ENCODE peak calls at places on chromosomes 11 and 22, in ten cellular contexts. R is uterus; S is A549; T is psoas muscle; B is HCT116; A is substantia nigra; W is heart left ventricle; I is iPS DF 6.9; Z is CD8-positive, alpha-beta memory T cell; D is mesenchymal stem cell. Q is an unnamed sample.

GRCh38 chr11:99198215-99198614 is 177.5 kb downstream of the CNTN5 start:
- DNase-seq in I (no peak), T (no peak), A (no peak), B (no peak), W (no peak), D (no peak), S (no peak), R (no peak), Z (no peak), Q (no peak)

GRCh38 chr11:23233075-23233474 is 372.8 kb upstream of the CCDC179 start:
- DNase-seq in A (no peak), S (no peak), R (no peak), D (no peak), Z (no peak), W (no peak), T (no peak), I (no peak), B (no peak), Q (no peak)

GRCh38 chr11:47324520-47324919 is 28.0 kb downstream of the MYBPC3 start:
- DNase-seq in W (no peak), R (no peak), B (no peak), D (no peak), Z (no peak), S (no peak), T (no peak), A (no peak), I (no peak), Q (no peak)

GRCh38 chr11:93133710-93134109 is 64.1 kb downstream of the SLC36A4 start:
- DNase-seq in S (no peak), A (no peak), D (peak; percentile 43), B (no peak), R (no peak), W (no peak), Z (no peak), I (no peak), T (no peak), Q (no peak)

GRCh38 chr11:73139476-73140198 is 2.5 kb downstream of the FCHSD2 start:
- DNase-seq in T (no peak), I (no peak), D (peak; percentile 43), B (no peak), A (no peak), W (no peak), R (no peak), Z (no peak), S (no peak), Q (no peak)

GRCh38 chr11:120985718-120986569 is 38.0 kb upstream of the TBCEL start:
- DNase-seq in Z (peak; percentile 21), D (peak; percentile 76), A (no peak), R (peak; percentile 34), B (no peak), W (peak; percentile 16), T (peak; percentile 48), I (no peak), S (peak; percentile 21), Q (peak; percentile 87)

GRCh38 chr11:67494371-67495233 is 10.6 kb downstream of the PITPNM1 start:
- DNase-seq in T (no peak), Z (no peak), A (no peak), R (no peak), S (no peak), D (no peak), B (no peak), W (no peak), I (no peak), Q (no peak)

GRCh38 chr22:49544286-49544685 is 283.4 kb downstream of the BRD1 start:
- DNase-seq in I (no peak), A (no peak), R (no peak), T (no peak), D (no peak), Z (no peak), S (no peak), B (no peak), W (no peak), Q (peak; percentile 22)

GRCh38 chr11:72237112-72237931 is 6.7 kb downstream of the PHOX2A start:
- DNase-seq in S (no peak), R (no peak), T (no peak), D (no peak), B (no peak), Z (no peak), W (no peak), A (no peak), I (no peak), Q (peak; percentile 52)

GRCh38 chr11:118715245-118715807 is 35.9 kb upstream of the TREH start:
- DNase-seq in B (no peak), R (peak; percentile 46), T (no peak), Z (no peak), A (no peak), W (no peak), I (no peak), D (peak; percentile 23), S (no peak), Q (peak; percentile 75)

GRCh38 chr11:6357222-6357621 is 33.1 kb upstream of the SMPD1 start:
- DNase-seq in B (peak; percentile 22), A (no peak), T (peak; percentile 69), D (peak; percentile 87), I (no peak), S (no peak), W (peak; percentile 47), R (peak; percentile 87), Z (no peak), Q (no peak)

GRCh38 chr11:19605500-19606371 is 106.9 kb upstream of the NAV2 start:
- DNase-seq in R (no peak), B (no peak), A (no peak), I (no peak), Z (no peak), S (no peak), T (no peak), D (peak; percentile 38), W (peak; percentile 25), Q (no peak)

GRCh38 chr11:111443640-111444039 is 64.6 kb upstream of the POU2AF1 start:
- DNase-seq in B (no peak), I (no peak), W (no peak), T (no peak), Z (no peak), S (no peak), D (no peak), A (no peak), R (no peak), Q (no peak)

GRCh38 chr11:130814440-130815073 is 101.7 kb downstream of the SNX19 start:
- DNase-seq in T (no peak), S (no peak), W (no peak), Z (no peak), D (no peak), A (no peak), I (no peak), B (no peak), R (no peak), Q (no peak)

GRCh38 chr22:38923463-38924196 is 33.8 kb upstream of the APOBEC3A start:
- DNase-seq in D (peak; percentile 56), W (peak; percentile 82), R (peak; percentile 78), Z (no peak), A (peak; percentile 37), I (no peak), S (peak; percentile 86), T (peak; percentile 73), B (peak; percentile 91), Q (peak; percentile 69)

GRCh38 chr11:93766504-93766903 is 17.6 kb upstream of the MED17 start:
- DNase-seq in A (no peak), T (no peak), S (no peak), B (no peak), D (no peak), R (no peak), Z (no peak), W (no peak), I (no peak), Q (no peak)

GRCh38 chr11:35387341-35387982 is 31.9 kb downstream of the SLC1A2 start:
- DNase-seq in A (no peak), T (no peak), I (no peak), Z (no peak), W (no peak), R (no peak), B (no peak), D (no peak), S (no peak), Q (no peak)

GRCh38 chr11:17314904-17315426 is 36.6 kb upstream of the NCR3LG1 start:
- DNase-seq in B (no peak), W (no peak), I (no peak), A (no peak), S (no peak), R (no peak), D (no peak), T (no peak), Z (no peak), Q (no peak)

GRCh38 chr22:38038426-38038825 is 18.8 kb upstream of the PICK1 start:
- DNase-seq in S (no peak), W (no peak), I (no peak), A (peak; percentile 30), Z (no peak), D (no peak), B (no peak), R (no peak), T (no peak), Q (no peak)

GRCh38 chr11:115081972-115082371 is 403.6 kb downstream of the NXPE2 start:
- DNase-seq in D (no peak), T (peak; percentile 27), W (no peak), R (no peak), Z (no peak), I (no peak), B (no peak), S (no peak), A (no peak), Q (no peak)

GRCh38 chr11:2099523-2100316 is 39.5 kb downstream of the IGF2 start:
- DNase-seq in I (no peak), A (no peak), W (no peak), Z (no peak), S (no peak), R (no peak), T (peak; percentile 16), D (no peak), B (no peak), Q (peak; percentile 69)

GRCh38 chr22:23222875-23223565 is 42.7 kb downstream of the BCR start:
- DNase-seq in S (no peak), A (no peak), I (no peak), W (no peak), R (no peak), D (no peak), Z (no peak), T (no peak), B (no peak), Q (no peak)
- H3K27ac ChIP-seq in S (no peak overlapping the region), A (no peak overlapping the region), I (no peak overlapping the region), W (peak overlapping the region; percentile 58), R (peak overlapping the region; percentile 60), D (no peak overlapping the region), Z (peak overlapping the region; percentile 66), T (no peak overlapping the region), B (no peak overlapping the region), Q (no peak overlapping the region)

GRCh38 chr22:29387921-29388758 is at the start of gene AP1B1:
- DNase-seq in A (peak; percentile 36), Z (peak; percentile 88), T (peak; percentile 94), R (peak; percentile 92), I (peak; percentile 82), B (peak; percentile 87), D (peak; percentile 88), S (peak; percentile 86), W (peak; percentile 94), Q (peak; percentile 98)
- H3K27ac ChIP-seq in A (peak within 1 kb of the TSS; percentile 78), Z (peak within 1 kb of the TSS; percentile 89), T (peak within 1 kb of the TSS; percentile 86), R (peak within 1 kb of the TSS; percentile 84), I (no peak within 1 kb of the TSS), B (peak within 1 kb of the TSS; percentile 50), D (peak within 1 kb of the TSS; percentile 30), S (peak within 1 kb of the TSS; percentile 83), W (peak within 1 kb of the TSS; percentile 85), Q (no peak within 1 kb of the TSS)

GRCh38 chr11:65895482-65895981 is 4.7 kb downstream of the FOSL1 start:
- DNase-seq in W (no peak), I (no peak), R (no peak), A (no peak), D (no peak), S (no peak), T (no peak), Z (no peak), B (no peak), Q (no peak)
- H3K27ac ChIP-seq in W (no peak overlapping the region), I (no peak overlapping the region), R (no peak overlapping the region), A (no peak overlapping the region), D (no peak overlapping the region), S (no peak overlapping the region), T (no peak overlapping the region), Z (no peak overlapping the region), B (peak overlapping the region; percentile 99), Q (no peak overlapping the region)

GRCh38 chr11:126341760-126342161 is 13.7 kb upstream of the ST3GAL4 start:
- DNase-seq in S (no peak), B (no peak), A (no peak), I (no peak), Z (no peak), T (no peak), W (no peak), D (peak; percentile 86), R (no peak), Q (no peak)
- H3K27ac ChIP-seq in S (no peak overlapping the region), B (peak overlapping the region; percentile 12), A (no peak overlapping the region), I (no peak overlapping the region), Z (no peak overlapping the region), T (peak overlapping the region; percentile 2), W (no peak overlapping the region), D (peak overlapping the region; percentile 45), R (no peak overlapping the region), Q (no peak overlapping the region)

Q was measured in endodermal cell.